ENCODE peak calls at places on chromosomes 3 and 15, in six cellular contexts. A is breast epithelium, Y is GM06990, N is MM.1S, I is fibroblast of lung, G is AG04450. F is an unnamed sample.

GRCh38 chr3:160667452-160667851 is 9.5 kb upstream of the ARL14 start:
- DNase-seq in G (no peak), I (peak; percentile 43), Y (no peak), N (no peak), A (no peak), F (no peak)

GRCh38 chr3:52754373-52754772 is 16.4 kb downstream of the NEK4 start:
- DNase-seq in N (no peak), Y (no peak), A (no peak), I (no peak), G (no peak), F (no peak)

GRCh38 chr15:70241561-70242320 is 144.0 kb upstream of the TLE3 start:
- DNase-seq in A (no peak), I (no peak), Y (no peak), N (no peak), G (no peak), F (no peak)

GRCh38 chr3:38651153-38651789 is 1.8 kb upstream of the SCN5A start:
- DNase-seq in Y (peak; percentile 42), N (peak; percentile 77), G (peak; percentile 18), A (peak; percentile 67), I (peak; percentile 55), F (peak; percentile 84)

GRCh38 chr3:28252016-28252415 is 10.6 kb downstream of the CMC1 start:
- DNase-seq in Y (no peak), N (no peak), G (no peak), I (no peak), A (no peak), F (no peak)

GRCh38 chr15:96358006-96358794 is 27.7 kb downstream of the NR2F2 start:
- DNase-seq in I (no peak), G (no peak), N (no peak), Y (no peak), A (no peak), F (no peak)

GRCh38 chr3:41364736-41365135 is 165.4 kb downstream of the CTNNB1 start:
- DNase-seq in Y (no peak), I (no peak), A (no peak), N (no peak), G (no peak), F (no peak)

GRCh38 chr3:158702815-158703481 is 29.3 kb downstream of the RARRES1 start:
- DNase-seq in N (no peak), Y (no peak), A (no peak), I (peak; percentile 52), G (no peak), F (no peak)

GRCh38 chr3:129597792-129598381 is 8.6 kb downstream of the PLXND1 start:
- DNase-seq in I (peak; percentile 27), N (no peak), Y (no peak), A (no peak), G (no peak), F (no peak)

GRCh38 chr3:161420746-161421145 is 49.4 kb upstream of the SPTSSB start:
- DNase-seq in A (no peak), I (no peak), Y (no peak), G (no peak), N (no peak), F (no peak)

GRCh38 chr3:30516238-30516637 is 90.2 kb upstream of the TGFBR2 start:
- DNase-seq in N (no peak), A (no peak), Y (no peak), I (peak; percentile 55), G (no peak), F (no peak)

GRCh38 chr3:9870978-9871377 is 9.1 kb downstream of the CIDEC start:
- DNase-seq in N (no peak), I (peak; percentile 81), G (peak; percentile 51), A (no peak), Y (no peak), F (no peak)

GRCh38 chr3:36480916-36481648 is 100.8 kb downstream of the STAC start:
- DNase-seq in A (no peak), G (peak; percentile 10), I (peak; percentile 3), N (no peak), Y (no peak), F (no peak)

GRCh38 chr3:197242784-197243432 is 55.5 kb downstream of the DLG1 start:
- DNase-seq in A (no peak), Y (no peak), I (no peak), G (no peak), N (no peak), F (no peak)

GRCh38 chr3:79761441-79761840 is 6.4 kb downstream of the ROBO1 start:
- DNase-seq in Y (no peak), A (no peak), G (no peak), I (no peak), N (no peak), F (no peak)

GRCh38 chr15:33013827-33014445 is 180.6 kb downstream of the FMN1 start:
- DNase-seq in A (no peak), G (no peak), N (no peak), I (peak; percentile 51), Y (no peak), F (no peak)

GRCh38 chr3:99131876-99132275 is 230.4 kb upstream of the DCBLD2 start:
- DNase-seq in I (no peak), G (no peak), A (no peak), N (no peak), Y (no peak), F (no peak)

GRCh38 chr15:86001200-86001599 is 78.5 kb upstream of the AGBL1 start:
- DNase-seq in N (no peak), G (no peak), A (no peak), I (no peak), Y (no peak), F (no peak)

GRCh38 chr15:33309602-33310276 is 1.0 kb upstream of the RYR3 start:
- DNase-seq in Y (no peak), G (no peak), I (no peak), N (peak; percentile 11), A (no peak), F (peak; percentile 40)

GRCh38 chr15:82139823-82140268 is 94.0 kb upstream of the MEX3B start:
- DNase-seq in A (no peak), Y (no peak), G (no peak), I (peak; percentile 72), N (peak; percentile 31), F (no peak)

GRCh38 chr3:174046311-174046710 is 648.8 kb downstream of the NLGN1 start:
- DNase-seq in I (no peak), N (no peak), G (no peak), A (no peak), Y (no peak), F (no peak)

GRCh38 chr3:59573911-59574310 is 524.1 kb upstream of the CFAP20DC start:
- DNase-seq in Y (no peak), A (peak; percentile 71), I (peak; percentile 72), G (peak; percentile 39), N (no peak), F (no peak)

GRCh38 chr15:38316311-38316710 is 63.7 kb downstream of the SPRED1 start:
- DNase-seq in Y (no peak), N (no peak), A (no peak), G (no peak), I (no peak), F (no peak)

GRCh38 chr3:187902041-187902471 is 156.8 kb upstream of the BCL6 start:
- DNase-seq in A (no peak), Y (peak; percentile 56), N (no peak), G (no peak), I (no peak), F (no peak)

GRCh38 chr15:59069430-59069829 is 35.5 kb upstream of the CCNB2 start:
- DNase-seq in A (no peak), Y (no peak), I (no peak), N (no peak), G (no peak), F (no peak)

GRCh38 chr3:164375995-164376394 is 702.3 kb downstream of the SI start:
- DNase-seq in G (no peak), Y (no peak), N (no peak), I (no peak), A (no peak), F (no peak)

GRCh38 chr3:64667138-64667537 is 20.7 kb downstream of the ADAMTS9 start:
- DNase-seq in A (no peak), Y (no peak), G (no peak), I (peak; percentile 33), N (no peak), F (no peak)

GRCh38 chr15:63157891-63158431 is 684 bp upstream of the RPS27L start:
- DNase-seq in N (peak; percentile 59), Y (no peak), I (peak; percentile 87), G (peak; percentile 53), A (no peak), F (peak; percentile 60)
- TF ChIP-seq CTCF in N (no peak), Y (peak; percentile 7), I (peak; percentile 36), G (peak; percentile 27), A (no peak), F (no peak)

DNA sequence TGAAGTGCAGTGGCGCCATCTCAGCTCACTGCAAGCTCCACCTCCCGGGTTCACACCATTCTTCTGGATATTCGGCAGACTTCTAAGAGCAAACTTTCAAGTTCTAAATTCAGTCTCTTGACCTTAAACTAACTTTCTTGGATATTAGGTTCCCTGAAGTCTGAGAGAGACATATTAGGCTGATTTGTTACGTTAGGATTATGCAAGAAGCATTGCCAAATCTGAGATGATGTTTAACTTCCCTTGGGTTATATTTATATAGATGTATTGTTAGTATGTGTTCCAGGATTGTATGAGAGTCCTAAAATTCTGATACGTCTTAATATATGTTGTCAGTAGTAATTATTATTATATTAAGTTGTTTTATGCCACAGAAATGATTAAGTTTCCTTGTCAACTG is 80.1 kb downstream of the SLC6A1 start:
- DNase-seq in N (no peak), I (peak; percentile 50), G (no peak), Y (no peak), A (no peak), F (no peak)
- TF ChIP-seq CTCF in N (no peak), I (no peak), G (no peak), Y (no peak), A (no peak), F (no peak)

GRCh38 chr15:88447206-88447605 is 20.0 kb downstream of the MRPL46 start:
- DNase-seq in I (no peak), N (no peak), G (no peak), Y (no peak), A (no peak), F (no peak)
- TF ChIP-seq CTCF in I (no peak), N (no peak), G (no peak), Y (no peak), A (no peak), F (no peak)

DNA sequence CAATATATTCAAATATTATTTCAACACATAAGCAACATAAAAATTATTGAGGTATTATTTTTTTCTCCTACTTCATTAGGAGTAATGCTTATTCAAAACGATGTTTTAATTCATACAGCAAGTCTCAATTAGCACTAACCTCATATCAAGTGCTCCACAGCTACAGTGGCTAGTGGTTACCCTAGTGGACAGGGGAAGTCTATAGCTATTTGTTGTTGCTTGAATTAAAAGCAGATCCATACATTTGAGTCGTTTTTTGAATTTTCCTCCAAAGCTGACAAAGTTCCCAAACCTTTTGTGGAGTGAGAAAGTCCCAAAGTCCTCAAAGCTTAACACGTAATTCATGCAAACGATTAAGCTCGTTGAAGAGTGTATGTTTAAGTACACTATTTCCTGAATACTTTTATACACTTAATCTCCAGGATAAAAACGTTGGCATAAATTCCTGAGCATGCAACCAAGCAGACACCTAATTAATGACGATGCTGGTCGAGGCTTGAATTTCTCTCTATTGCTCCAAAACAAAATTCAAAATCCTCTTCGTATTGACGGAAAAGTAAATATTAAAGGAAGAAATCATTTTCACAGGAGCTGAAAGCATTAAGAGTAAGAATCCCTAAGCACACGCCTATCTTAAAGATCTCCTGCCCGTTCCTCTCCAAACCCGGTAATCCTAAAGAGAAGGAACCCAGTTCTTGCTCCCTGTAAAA is 984 bp downstream of the VPS13C start:
- DNase-seq in I (no peak), Y (no peak), A (no peak), G (no peak), N (peak; percentile 31), F (no peak)
- TF ChIP-seq CTCF in I (peak; percentile 31), Y (no peak), A (no peak), G (peak; percentile 35), N (peak; percentile 28), F (no peak)

GRCh38 chr3:138479355-138479964 is 45.0 kb downstream of the ESYT3 start:
- DNase-seq in G (no peak), I (peak; percentile 61), Y (no peak), A (no peak), N (peak; percentile 44), F (peak; percentile 53)
- TF ChIP-seq CTCF in G (peak; percentile 95), I (peak; percentile 96), Y (peak; percentile 91), A (no peak), N (peak; percentile 92), F (peak; percentile 73)